ENCODE peak calls at places on chromosomes 3 and 15, in ten cellular contexts. Z is HepG2; B is IMR-90; Y is ovary; S is lung; L is PC-9; X is osteoblast; J is prostate gland; U is sigmoid colon; D is CD8-positive, alpha-beta T cell. M is an unnamed sample.

GRCh38 chr3:126149256-126149902 is 31.0 kb downstream of the ALDH1L1 start:
- DNase-seq in L (no peak), J (peak; percentile 3), B (no peak), U (peak; percentile 53), D (no peak), Z (no peak), Y (no peak), S (peak; percentile 24), X (peak; percentile 27), M (no peak)

GRCh38 chr3:45079715-45080114 is 53.6 kb downstream of the CLEC3B start:
- DNase-seq in U (no peak), J (no peak), D (no peak), S (no peak), X (no peak), L (no peak), B (no peak), Z (no peak), Y (no peak), M (no peak)

GRCh38 chr3:32493437-32494414 is 8.9 kb downstream of the CMTM6 start:
- DNase-seq in B (peak; percentile 40), Y (no peak), Z (no peak), X (no peak), J (no peak), S (no peak), U (no peak), D (no peak), L (no peak), M (peak; percentile 40)

GRCh38 chr3:131470377-131470776 is 32.4 kb downstream of the MRPL3 start:
- DNase-seq in U (no peak), X (no peak), D (no peak), Z (no peak), S (no peak), L (no peak), J (no peak), B (no peak), Y (no peak), M (no peak)

GRCh38 chr3:193816656-193817311 is 223.8 kb downstream of the OPA1 start:
- DNase-seq in J (no peak), Y (peak; percentile 86), S (peak; percentile 51), L (peak; percentile 94), B (peak; percentile 11), U (peak; percentile 92), X (no peak), D (no peak), Z (no peak), M (no peak)

GRCh38 chr3:107432013-107432515 is 54.8 kb downstream of the CCDC54 start:
- DNase-seq in B (peak; percentile 10), Y (peak; percentile 51), X (peak; percentile 80), L (peak; percentile 15), S (no peak), Z (no peak), U (no peak), D (no peak), J (peak; percentile 25), M (no peak)

GRCh38 chr3:194967126-194968117 is 281.7 kb downstream of the FAM43A start:
- DNase-seq in S (no peak), J (no peak), D (no peak), Y (no peak), U (peak; percentile 9), Z (no peak), B (no peak), X (no peak), L (no peak), M (no peak)

GRCh38 chr3:115085197-115085865 is 61.8 kb downstream of the ZBTB20 start:
- DNase-seq in D (no peak), S (no peak), Z (no peak), X (no peak), B (no peak), L (no peak), Y (no peak), U (no peak), J (no peak), M (no peak)

DNA sequence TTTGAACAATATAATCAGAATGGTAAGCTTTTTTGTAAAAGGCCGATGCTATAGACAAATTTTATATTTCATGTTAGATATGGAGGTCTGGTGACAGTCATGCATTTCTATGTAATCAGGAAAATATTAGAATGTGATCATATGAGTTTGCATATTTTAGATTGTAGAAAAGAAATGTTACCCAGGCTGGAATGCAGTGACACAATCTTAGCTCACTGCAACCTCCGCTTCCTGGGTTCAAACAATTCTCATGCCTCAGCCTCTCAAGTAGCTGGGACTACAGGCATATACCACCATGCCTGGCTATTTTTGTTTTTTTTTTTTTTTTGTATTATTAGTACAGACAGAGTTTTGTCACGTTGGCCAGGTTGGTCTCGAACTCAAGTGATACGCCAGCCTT is 152.0 kb downstream of the LMLN start:
- DNase-seq in J (no peak), Z (no peak), X (no peak), D (no peak), L (no peak), S (no peak), B (no peak), U (no peak), Y (no peak), M (no peak)
- H3K4me3 ChIP-seq in J (no peak overlapping the region), Z (no peak overlapping the region), X (no peak overlapping the region), D (no peak overlapping the region), L (no peak overlapping the region), S (no peak overlapping the region), B (no peak overlapping the region), U (no peak overlapping the region), Y (no peak overlapping the region), M (no peak overlapping the region)

GRCh38 chr3:81496407-81497104 is 264.9 kb downstream of the GBE1 start:
- DNase-seq in X (no peak), B (no peak), J (no peak), U (no peak), Y (no peak), D (no peak), Z (no peak), L (no peak), S (no peak), M (no peak)

GRCh38 chr3:81497565-81497964 is 263.9 kb downstream of the GBE1 start:
- DNase-seq in U (no peak), X (no peak), L (no peak), S (no peak), Y (no peak), B (no peak), Z (no peak), J (no peak), D (no peak), M (peak; percentile 37)

GRCh38 chr3:81500039-81500438 is 261.4 kb downstream of the GBE1 start:
- DNase-seq in S (no peak), U (no peak), D (no peak), B (no peak), Y (no peak), J (no peak), X (no peak), L (no peak), Z (no peak), M (no peak)

DNA sequence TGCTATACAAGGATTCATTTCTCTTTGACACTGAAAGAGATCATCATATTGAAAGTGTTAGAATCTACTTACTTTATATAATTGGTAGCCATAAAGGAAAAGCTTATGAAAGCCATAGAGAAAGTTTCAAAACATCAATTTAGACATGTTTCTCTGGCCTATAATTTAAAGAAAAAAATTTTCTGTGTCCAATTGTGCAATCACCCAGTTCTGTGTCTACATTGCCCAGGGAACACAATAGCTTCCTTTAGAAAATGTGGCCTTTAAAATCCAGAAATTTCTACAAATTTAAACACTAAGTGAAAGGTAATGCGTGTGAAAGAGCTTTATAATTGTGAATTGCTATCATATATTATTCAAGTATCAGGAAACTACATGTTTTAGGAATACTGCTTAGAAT is 259.2 kb downstream of the GBE1 start:
- DNase-seq in U (no peak), B (no peak), D (no peak), X (no peak), Y (no peak), S (no peak), Z (no peak), L (no peak), J (no peak), M (no peak)
- TF ChIP-seq CTCF in U (no peak), B (no peak), D (no peak), X (no peak), Y (no peak), S (no peak), Z (no peak), L (no peak), J (no peak), M (no peak)

GRCh38 chr15:67194171-67195114 is 60.0 kb downstream of the AAGAB start:
- DNase-seq in D (no peak), Y (peak; percentile 77), U (no peak), B (no peak), X (no peak), S (no peak), J (no peak), Z (no peak), L (no peak), M (no peak)

GRCh38 chr15:67192185-67192584 is 62.3 kb downstream of the AAGAB start:
- DNase-seq in X (no peak), U (no peak), S (no peak), Y (no peak), J (no peak), D (no peak), Z (no peak), B (no peak), L (no peak), M (no peak)

GRCh38 chr15:67195305-67195704 is 59.2 kb downstream of the AAGAB start:
- DNase-seq in U (no peak), Z (no peak), X (no peak), J (no peak), B (no peak), L (no peak), S (no peak), D (no peak), Y (no peak), M (no peak)

GRCh38 chr15:67190813-67191212 is 63.6 kb downstream of the AAGAB start:
- DNase-seq in J (no peak), Y (no peak), B (peak; percentile 0), D (no peak), Z (no peak), S (no peak), X (no peak), U (no peak), L (no peak), M (no peak)

GRCh38 chr15:67193223-67194009 is 61.0 kb downstream of the AAGAB start:
- DNase-seq in U (peak; percentile 79), D (no peak), S (no peak), X (peak; percentile 73), Y (no peak), Z (no peak), B (peak; percentile 54), J (peak; percentile 68), L (no peak), M (no peak)
- H3K36me3 ChIP-seq in U (peaks cover 24% of the 10 kb centered on the region), D (peaks cover 5% of the 10 kb centered on the region), S (peaks cover 2% of the 10 kb centered on the region), X (peaks cover 74% of the 10 kb centered on the region), Y (no peaks in the 10 kb centered on the region), Z (peaks cover 39% of the 10 kb centered on the region), B (peaks cover 59% of the 10 kb centered on the region), J (no peaks in the 10 kb centered on the region), L (peaks cover 22% of the 10 kb centered on the region), M (peaks cover 18% of the 10 kb centered on the region)

DNA sequence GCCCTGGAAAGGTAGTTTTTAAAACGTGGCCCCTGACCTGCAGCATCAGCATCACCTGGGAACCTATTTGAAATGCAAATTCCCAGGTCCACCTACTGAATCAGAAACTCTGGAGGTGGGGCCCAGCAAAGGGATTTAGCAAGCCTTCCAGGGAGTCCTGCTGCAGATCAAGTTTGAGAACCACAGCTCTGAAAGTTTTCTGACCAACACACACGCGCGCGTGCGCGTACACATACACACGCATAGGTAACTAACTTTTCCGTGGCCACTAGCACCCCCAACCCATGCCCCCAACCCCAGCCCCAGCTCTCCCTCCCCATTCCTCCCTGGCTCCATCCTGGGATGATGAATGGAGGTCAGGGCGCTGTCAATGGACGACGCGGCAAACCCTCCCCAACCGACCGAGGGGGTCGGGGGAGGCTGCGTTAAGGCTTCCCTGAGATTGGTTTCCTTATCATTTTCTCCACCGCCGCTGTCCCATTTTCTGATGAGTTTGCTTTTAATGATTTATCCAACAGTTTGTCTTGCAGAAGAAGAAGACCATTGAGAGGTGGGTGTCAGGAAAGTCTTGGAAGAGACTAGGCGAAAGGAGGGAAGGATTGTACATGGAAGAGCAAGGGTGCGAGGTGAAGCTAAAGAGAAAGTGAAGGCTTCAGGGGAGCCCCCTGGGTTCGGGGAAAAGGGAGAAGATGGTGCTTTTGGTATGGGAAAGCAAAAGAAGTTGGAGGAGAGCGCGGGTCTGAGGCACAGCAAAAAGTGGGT is 568 bp upstream of the BOC start:
- DNase-seq in Z (no peak), B (no peak), X (peak; percentile 79), D (no peak), U (peak; percentile 80), L (no peak), S (no peak), J (peak; percentile 32), Y (peak; percentile 72), M (peak; percentile 4)
- H3K4me3 ChIP-seq in Z (no peak overlapping the region), B (peak overlapping the region; percentile 76), X (peak overlapping the region; percentile 89), D (no peak overlapping the region), U (peak overlapping the region; percentile 73), L (peak overlapping the region; percentile 83), S (peak overlapping the region; percentile 40), J (peak overlapping the region; percentile 89), Y (peak overlapping the region; percentile 83), M (peak overlapping the region; percentile 69)

M was measured in bronchial epithelial cell.